ENCODE peak calls at places on chromosomes 16 and 17, in seven cellular contexts. One of them, this sample, is unnamed.

GRCh38 chr16:17509194-17509593 is 38.4 kb upstream of the XYLT1 start:
- DNase-seq in astrocyte of the hippocampus: peak
- DNase-seq in GM23338: no peak
- DNase-seq in activated T-helper 1 cell treated with Interleukin-2 at 50 U/mL for 16 hours: no peak
- DNase-seq in nephron progenitor cell: no peak
- DNase-seq in HCT116: no peak
- DNase-seq in GM18507: no peak
- DNase-seq in this sample: no peak

GRCh38 chr16:89720859-89721643 is at the start of the genes VPS9D1 and ZNF276:
- DNase-seq in astrocyte of the hippocampus: peak
- DNase-seq in GM23338: peak
- DNase-seq in activated T-helper 1 cell treated with Interleukin-2 at 50 U/mL for 16 hours: peak
- DNase-seq in nephron progenitor cell: peak
- DNase-seq in HCT116: peak
- DNase-seq in GM18507: no peak
- DNase-seq in this sample: peak

GRCh38 chr17:76924345-76925332 is 56.4 kb downstream of the MGAT5B start:
- DNase-seq in astrocyte of the hippocampus: no peak
- DNase-seq in GM23338: no peak
- DNase-seq in activated T-helper 1 cell treated with Interleukin-2 at 50 U/mL for 16 hours: no peak
- DNase-seq in nephron progenitor cell: no peak
- DNase-seq in HCT116: no peak
- DNase-seq in GM18507: no peak
- DNase-seq in this sample: no peak

GRCh38 chr17:28447396-28447760 is 26.1 kb upstream of the SLC13A2 start:
- DNase-seq in astrocyte of the hippocampus: no peak
- DNase-seq in GM23338: no peak
- DNase-seq in activated T-helper 1 cell treated with Interleukin-2 at 50 U/mL for 16 hours: no peak
- DNase-seq in nephron progenitor cell: no peak
- DNase-seq in HCT116: no peak
- DNase-seq in GM18507: no peak
- DNase-seq in this sample: no peak

GRCh38 chr17:19996502-19996901 is 12.7 kb upstream of the SPECC1 start:
- DNase-seq in astrocyte of the hippocampus: no peak
- DNase-seq in GM23338: peak
- DNase-seq in activated T-helper 1 cell treated with Interleukin-2 at 50 U/mL for 16 hours: no peak
- DNase-seq in nephron progenitor cell: peak
- DNase-seq in HCT116: no peak
- DNase-seq in GM18507: no peak
- DNase-seq in this sample: no peak

GRCh38 chr16:78184554-78185183 is 85.2 kb downstream of the WWOX start:
- DNase-seq in astrocyte of the hippocampus: peak
- DNase-seq in GM23338: no peak
- DNase-seq in activated T-helper 1 cell treated with Interleukin-2 at 50 U/mL for 16 hours: no peak
- DNase-seq in nephron progenitor cell: no peak
- DNase-seq in HCT116: no peak
- DNase-seq in GM18507: no peak
- DNase-seq in this sample: peak

GRCh38 chr16:74577882-74578366 is 29.0 kb downstream of the GLG1 start:
- DNase-seq in astrocyte of the hippocampus: peak
- DNase-seq in GM23338: no peak
- DNase-seq in activated T-helper 1 cell treated with Interleukin-2 at 50 U/mL for 16 hours: no peak
- DNase-seq in nephron progenitor cell: no peak
- DNase-seq in HCT116: peak
- DNase-seq in GM18507: no peak
- DNase-seq in this sample: peak

GRCh38 chr17:17056167-17056562 is 13.9 kb downstream of the MPRIP start:
- DNase-seq in astrocyte of the hippocampus: no peak
- DNase-seq in GM23338: no peak
- DNase-seq in activated T-helper 1 cell treated with Interleukin-2 at 50 U/mL for 16 hours: no peak
- DNase-seq in nephron progenitor cell: no peak
- DNase-seq in HCT116: no peak
- DNase-seq in GM18507: no peak
- DNase-seq in this sample: no peak

GRCh38 chr16:87792205-87792565 is 26.4 kb upstream of the KLHDC4 start:
- DNase-seq in astrocyte of the hippocampus: no peak
- DNase-seq in GM23338: no peak
- DNase-seq in activated T-helper 1 cell treated with Interleukin-2 at 50 U/mL for 16 hours: no peak
- DNase-seq in nephron progenitor cell: no peak
- DNase-seq in HCT116: no peak
- DNase-seq in GM18507: no peak
- DNase-seq in this sample: no peak

GRCh38 chr16:57514371-57514770 is 22.0 kb downstream of the CCDC102A start:
- DNase-seq in astrocyte of the hippocampus: no peak
- DNase-seq in GM23338: no peak
- DNase-seq in activated T-helper 1 cell treated with Interleukin-2 at 50 U/mL for 16 hours: no peak
- DNase-seq in nephron progenitor cell: no peak
- DNase-seq in HCT116: no peak
- DNase-seq in GM18507: no peak
- DNase-seq in this sample: no peak

GRCh38 chr16:76959166-76959565 is 231.8 kb upstream of the MON1B start:
- DNase-seq in astrocyte of the hippocampus: no peak
- DNase-seq in GM23338: no peak
- DNase-seq in activated T-helper 1 cell treated with Interleukin-2 at 50 U/mL for 16 hours: no peak
- DNase-seq in nephron progenitor cell: no peak
- DNase-seq in HCT116: no peak
- DNase-seq in GM18507: no peak
- DNase-seq in this sample: no peak

GRCh38 chr16:85210423-85211169 is 98.3 kb upstream of the CIBAR2 start:
- DNase-seq in astrocyte of the hippocampus: peak
- DNase-seq in GM23338: no peak
- DNase-seq in activated T-helper 1 cell treated with Interleukin-2 at 50 U/mL for 16 hours: no peak
- DNase-seq in nephron progenitor cell: no peak
- DNase-seq in HCT116: no peak
- DNase-seq in GM18507: no peak
- DNase-seq in this sample: peak

GRCh38 chr16:56606688-56607618 is 1.4 kb upstream of the MT2A start:
- DNase-seq in astrocyte of the hippocampus: peak
- DNase-seq in GM23338: peak
- DNase-seq in activated T-helper 1 cell treated with Interleukin-2 at 50 U/mL for 16 hours: no peak
- DNase-seq in nephron progenitor cell: no peak
- DNase-seq in HCT116: peak
- DNase-seq in GM18507: no peak
- DNase-seq in this sample: peak

GRCh38 chr16:68528686-68529379 is 10.3 kb upstream of the ZFP90 start:
- DNase-seq in astrocyte of the hippocampus: peak
- DNase-seq in GM23338: peak
- DNase-seq in activated T-helper 1 cell treated with Interleukin-2 at 50 U/mL for 16 hours: peak
- DNase-seq in nephron progenitor cell: peak
- DNase-seq in HCT116: peak
- DNase-seq in GM18507: peak
- DNase-seq in this sample: peak

GRCh38 chr17:60579090-60579489 is 20.9 kb upstream of the PPM1D start:
- DNase-seq in astrocyte of the hippocampus: no peak
- DNase-seq in GM23338: no peak
- DNase-seq in activated T-helper 1 cell treated with Interleukin-2 at 50 U/mL for 16 hours: no peak
- DNase-seq in nephron progenitor cell: no peak
- DNase-seq in HCT116: no peak
- DNase-seq in GM18507: no peak
- DNase-seq in this sample: no peak

GRCh38 chr16:84500531-84500930 is 3.9 kb downstream of the MEAK7 start:
- DNase-seq in astrocyte of the hippocampus: no peak
- DNase-seq in GM23338: no peak
- DNase-seq in activated T-helper 1 cell treated with Interleukin-2 at 50 U/mL for 16 hours: no peak
- DNase-seq in nephron progenitor cell: no peak
- DNase-seq in HCT116: no peak
- DNase-seq in GM18507: no peak
- DNase-seq in this sample: no peak

GRCh38 chr16:700684-701584 is 4.7 kb downstream of the FBXL16 start:
- DNase-seq in astrocyte of the hippocampus: peak
- DNase-seq in GM23338: peak
- DNase-seq in activated T-helper 1 cell treated with Interleukin-2 at 50 U/mL for 16 hours: no peak
- DNase-seq in nephron progenitor cell: peak
- DNase-seq in HCT116: no peak
- DNase-seq in GM18507: no peak
- DNase-seq in this sample: no peak

GRCh38 chr17:65584604-65585521 is 23.4 kb upstream of the AXIN2 start:
- DNase-seq in astrocyte of the hippocampus: no peak
- DNase-seq in GM23338: no peak
- DNase-seq in activated T-helper 1 cell treated with Interleukin-2 at 50 U/mL for 16 hours: no peak
- DNase-seq in nephron progenitor cell: no peak
- DNase-seq in HCT116: no peak
- DNase-seq in GM18507: no peak
- DNase-seq in this sample: no peak

GRCh38 chr17:68196394-68197090 is 51.3 kb upstream of the AMZ2 start:
- DNase-seq in astrocyte of the hippocampus: no peak
- DNase-seq in GM23338: no peak
- DNase-seq in activated T-helper 1 cell treated with Interleukin-2 at 50 U/mL for 16 hours: no peak
- DNase-seq in nephron progenitor cell: peak
- DNase-seq in HCT116: no peak
- DNase-seq in GM18507: no peak
- DNase-seq in this sample: peak

GRCh38 chr16:12794486-12795399 is 8.9 kb downstream of the CPPED1 start:
- DNase-seq in astrocyte of the hippocampus: no peak
- DNase-seq in GM23338: peak
- DNase-seq in activated T-helper 1 cell treated with Interleukin-2 at 50 U/mL for 16 hours: no peak
- DNase-seq in nephron progenitor cell: no peak
- DNase-seq in HCT116: no peak
- DNase-seq in GM18507: no peak
- DNase-seq in this sample: no peak

GRCh38 chr17:63506627-63507026 is 16.5 kb upstream of the KCNH6 start:
- DNase-seq in astrocyte of the hippocampus: no peak
- DNase-seq in GM23338: no peak
- DNase-seq in activated T-helper 1 cell treated with Interleukin-2 at 50 U/mL for 16 hours: no peak
- DNase-seq in nephron progenitor cell: no peak
- DNase-seq in HCT116: no peak
- DNase-seq in GM18507: no peak
- DNase-seq in this sample: no peak

GRCh38 chr17:79843917-79844815 is 4.9 kb upstream of the CBX4 start:
- DNase-seq in astrocyte of the hippocampus: peak
- DNase-seq in GM23338: peak
- DNase-seq in activated T-helper 1 cell treated with Interleukin-2 at 50 U/mL for 16 hours: no peak
- DNase-seq in nephron progenitor cell: peak
- DNase-seq in HCT116: no peak
- DNase-seq in GM18507: no peak
- DNase-seq in this sample: peak

GRCh38 chr16:2194166-2194834 is 2.1 kb downstream of the CASKIN1 start:
- DNase-seq in astrocyte of the hippocampus: peak
- DNase-seq in GM23338: no peak
- DNase-seq in activated T-helper 1 cell treated with Interleukin-2 at 50 U/mL for 16 hours: no peak
- DNase-seq in nephron progenitor cell: peak
- DNase-seq in HCT116: no peak
- DNase-seq in GM18507: no peak
- DNase-seq in this sample: peak

GRCh38 chr17:51355314-51356083 is 95.2 kb downstream of the UTP18 start:
- DNase-seq in astrocyte of the hippocampus: peak
- DNase-seq in GM23338: no peak
- DNase-seq in activated T-helper 1 cell treated with Interleukin-2 at 50 U/mL for 16 hours: no peak
- DNase-seq in nephron progenitor cell: no peak
- DNase-seq in HCT116: no peak
- DNase-seq in GM18507: no peak
- DNase-seq in this sample: no peak

GRCh38 chr17:48441231-48441711 is 11.3 kb upstream of the SKAP1 start:
- DNase-seq in astrocyte of the hippocampus: no peak
- DNase-seq in GM23338: no peak
- DNase-seq in activated T-helper 1 cell treated with Interleukin-2 at 50 U/mL for 16 hours: no peak
- DNase-seq in nephron progenitor cell: no peak
- DNase-seq in HCT116: no peak
- DNase-seq in GM18507: no peak
- DNase-seq in this sample: no peak

GRCh38 chr16:20851601-20852000 is 45.3 kb downstream of the REXO5 start:
- DNase-seq in astrocyte of the hippocampus: peak
- DNase-seq in GM23338: no peak
- DNase-seq in activated T-helper 1 cell treated with Interleukin-2 at 50 U/mL for 16 hours: no peak
- DNase-seq in nephron progenitor cell: no peak
- DNase-seq in HCT116: peak
- DNase-seq in GM18507: no peak
- DNase-seq in this sample: peak

GRCh38 chr16:88722784-88723506 is 16.6 kb downstream of the CTU2 start:
- DNase-seq in astrocyte of the hippocampus: no peak
- DNase-seq in GM23338: peak
- DNase-seq in activated T-helper 1 cell treated with Interleukin-2 at 50 U/mL for 16 hours: no peak
- DNase-seq in nephron progenitor cell: no peak
- DNase-seq in HCT116: no peak
- DNase-seq in GM18507: no peak
- DNase-seq in this sample: no peak

GRCh38 chr17:11608396-11608795 is 10.1 kb downstream of the DNAH9 start:
- DNase-seq in astrocyte of the hippocampus: no peak
- DNase-seq in GM23338: no peak
- DNase-seq in activated T-helper 1 cell treated with Interleukin-2 at 50 U/mL for 16 hours: no peak
- DNase-seq in nephron progenitor cell: no peak
- DNase-seq in HCT116: no peak
- DNase-seq in GM18507: no peak
- DNase-seq in this sample: peak

GRCh38 chr17:58808609-58809563 is 53.2 kb downstream of the PPM1E start:
- DNase-seq in astrocyte of the hippocampus: no peak
- DNase-seq in GM23338: no peak
- DNase-seq in activated T-helper 1 cell treated with Interleukin-2 at 50 U/mL for 16 hours: no peak
- DNase-seq in nephron progenitor cell: no peak
- DNase-seq in HCT116: no peak
- DNase-seq in GM18507: no peak
- DNase-seq in this sample: no peak

GRCh38 chr16:27084296-27085065 is 17.8 kb downstream of the C16orf82 start:
- DNase-seq in astrocyte of the hippocampus: no peak
- DNase-seq in GM23338: no peak
- DNase-seq in activated T-helper 1 cell treated with Interleukin-2 at 50 U/mL for 16 hours: no peak
- DNase-seq in nephron progenitor cell: no peak
- DNase-seq in HCT116: no peak
- DNase-seq in GM18507: no peak
- DNase-seq in this sample: no peak

GRCh38 chr17:66580178-66580577 is 254.7 kb upstream of the CACNG5 start:
- DNase-seq in astrocyte of the hippocampus: peak
- DNase-seq in GM23338: peak
- DNase-seq in activated T-helper 1 cell treated with Interleukin-2 at 50 U/mL for 16 hours: no peak
- DNase-seq in nephron progenitor cell: peak
- DNase-seq in HCT116: no peak
- DNase-seq in GM18507: no peak
- DNase-seq in this sample: no peak

GRCh38 chr17:9790889-9791876 is at the start of gene DHRS7C:
- DNase-seq in astrocyte of the hippocampus: no peak
- DNase-seq in GM23338: no peak
- DNase-seq in activated T-helper 1 cell treated with Interleukin-2 at 50 U/mL for 16 hours: no peak
- DNase-seq in nephron progenitor cell: no peak
- DNase-seq in HCT116: no peak
- DNase-seq in GM18507: no peak
- DNase-seq in this sample: no peak

GRCh38 chr16:82181456-82182185 is 11.6 kb upstream of the MPHOSPH6 start:
- DNase-seq in astrocyte of the hippocampus: no peak
- DNase-seq in GM23338: no peak
- DNase-seq in activated T-helper 1 cell treated with Interleukin-2 at 50 U/mL for 16 hours: no peak
- DNase-seq in nephron progenitor cell: no peak
- DNase-seq in HCT116: no peak
- DNase-seq in GM18507: no peak
- DNase-seq in this sample: peak

GRCh38 chr17:20948984-20949777 is 93.6 kb downstream of the USP22 start:
- DNase-seq in astrocyte of the hippocampus: no peak
- DNase-seq in GM23338: no peak
- DNase-seq in activated T-helper 1 cell treated with Interleukin-2 at 50 U/mL for 16 hours: no peak
- DNase-seq in nephron progenitor cell: no peak
- DNase-seq in HCT116: no peak
- DNase-seq in GM18507: no peak
- DNase-seq in this sample: no peak

GRCh38 chr17:81345211-81346089 is 49.8 kb upstream of the BAHCC1 start:
- DNase-seq in astrocyte of the hippocampus: peak
- DNase-seq in GM23338: peak
- DNase-seq in activated T-helper 1 cell treated with Interleukin-2 at 50 U/mL for 16 hours: no peak
- DNase-seq in nephron progenitor cell: peak
- DNase-seq in HCT116: no peak
- DNase-seq in GM18507: peak
- DNase-seq in this sample: peak

GRCh38 chr17:73545633-73546032 is 98.6 kb downstream of the SDK2 start:
- DNase-seq in astrocyte of the hippocampus: no peak
- DNase-seq in GM23338: no peak
- DNase-seq in activated T-helper 1 cell treated with Interleukin-2 at 50 U/mL for 16 hours: no peak
- DNase-seq in nephron progenitor cell: no peak
- DNase-seq in HCT116: no peak
- DNase-seq in GM18507: no peak
- DNase-seq in this sample: no peak

GRCh38 chr16:15682105-15682570 is 32.1 kb downstream of the NDE1 start:
- DNase-seq in astrocyte of the hippocampus: peak
- DNase-seq in GM23338: peak
- DNase-seq in activated T-helper 1 cell treated with Interleukin-2 at 50 U/mL for 16 hours: no peak
- DNase-seq in nephron progenitor cell: no peak
- DNase-seq in HCT116: peak
- DNase-seq in GM18507: no peak
- DNase-seq in this sample: peak

GRCh38 chr17:42937712-42938596 is 26.3 kb downstream of the AARSD1 start:
- DNase-seq in astrocyte of the hippocampus: peak
- DNase-seq in GM23338: peak
- DNase-seq in activated T-helper 1 cell treated with Interleukin-2 at 50 U/mL for 16 hours: no peak
- DNase-seq in nephron progenitor cell: peak
- DNase-seq in HCT116: peak
- DNase-seq in GM18507: no peak
- DNase-seq in this sample: peak

This sample was measured in Daoy.